ENCODE peak calls at places on chromosomes 16 and 17, in seven cellular contexts. One of them, this sample, is unnamed.

GRCh38 chr17:59669411-59669810 is 37.8 kb downstream of the PTRH2 start:
- DNase-seq in fibroblast of pulmonary artery: no peak
- DNase-seq in endothelial cell: no peak
- DNase-seq in Caco-2: no peak
- DNase-seq in ascending aorta: no peak
- DNase-seq in nephron progenitor cell: no peak
- DNase-seq in lower leg skin: no peak
- DNase-seq in this sample: no peak

GRCh38 chr17:5291683-5292082 is 9.6 kb downstream of the RABEP1 start:
- DNase-seq in fibroblast of pulmonary artery: no peak
- DNase-seq in endothelial cell: no peak
- DNase-seq in Caco-2: no peak
- DNase-seq in ascending aorta: no peak
- DNase-seq in nephron progenitor cell: no peak
- DNase-seq in lower leg skin: no peak
- DNase-seq in this sample: no peak

GRCh38 chr17:55852734-55853133 is 101.9 kb downstream of the PCTP start:
- DNase-seq in fibroblast of pulmonary artery: no peak
- DNase-seq in endothelial cell: no peak
- DNase-seq in Caco-2: no peak
- DNase-seq in ascending aorta: no peak
- DNase-seq in nephron progenitor cell: no peak
- DNase-seq in lower leg skin: no peak
- DNase-seq in this sample: no peak

GRCh38 chr17:2549392-2550211 is 37.9 kb upstream of the METTL16 start:
- DNase-seq in fibroblast of pulmonary artery: no peak
- DNase-seq in endothelial cell: no peak
- DNase-seq in Caco-2: no peak
- DNase-seq in ascending aorta: no peak
- DNase-seq in nephron progenitor cell: no peak
- DNase-seq in lower leg skin: no peak
- DNase-seq in this sample: no peak

GRCh38 chr17:46866325-46866724 is 14.9 kb downstream of the WNT9B start:
- DNase-seq in fibroblast of pulmonary artery: no peak
- DNase-seq in endothelial cell: no peak
- DNase-seq in Caco-2: no peak
- DNase-seq in ascending aorta: no peak
- DNase-seq in nephron progenitor cell: no peak
- DNase-seq in lower leg skin: no peak
- DNase-seq in this sample: no peak

GRCh38 chr16:8257561-8257960 is 332.8 kb downstream of the TMEM114 start:
- DNase-seq in fibroblast of pulmonary artery: no peak
- DNase-seq in endothelial cell: no peak
- DNase-seq in Caco-2: no peak
- DNase-seq in ascending aorta: no peak
- DNase-seq in nephron progenitor cell: no peak
- DNase-seq in lower leg skin: no peak
- DNase-seq in this sample: no peak

GRCh38 chr17:81256616-81257015 is 17.5 kb downstream of the NDUFAF8 start:
- DNase-seq in fibroblast of pulmonary artery: peak; percentile 42
- DNase-seq in endothelial cell: no peak
- DNase-seq in Caco-2: no peak
- DNase-seq in ascending aorta: no peak
- DNase-seq in nephron progenitor cell: no peak
- DNase-seq in lower leg skin: no peak
- DNase-seq in this sample: no peak

GRCh38 chr17:76003915-76004314 is 3.3 kb downstream of the CDK3 start:
- DNase-seq in fibroblast of pulmonary artery: no peak
- DNase-seq in endothelial cell: no peak
- DNase-seq in Caco-2: no peak
- DNase-seq in ascending aorta: no peak
- DNase-seq in nephron progenitor cell: no peak
- DNase-seq in lower leg skin: no peak
- DNase-seq in this sample: no peak

GRCh38 chr17:79798296-79799173 is 1.7 kb upstream of the CBX8 start:
- DNase-seq in fibroblast of pulmonary artery: no peak
- DNase-seq in endothelial cell: no peak
- DNase-seq in Caco-2: no peak
- DNase-seq in ascending aorta: no peak
- DNase-seq in nephron progenitor cell: peak; percentile 53
- DNase-seq in lower leg skin: no peak
- DNase-seq in this sample: no peak

GRCh38 chr17:81476097-81476496 is 36.5 kb downstream of the ACTG1 start:
- DNase-seq in fibroblast of pulmonary artery: no peak
- DNase-seq in endothelial cell: no peak
- DNase-seq in Caco-2: no peak
- DNase-seq in ascending aorta: no peak
- DNase-seq in nephron progenitor cell: no peak
- DNase-seq in lower leg skin: no peak
- DNase-seq in this sample: no peak

GRCh38 chr17:44878627-44879221 is 20.5 kb downstream of the EFTUD2 start:
- DNase-seq in fibroblast of pulmonary artery: peak; percentile 58
- DNase-seq in endothelial cell: peak; percentile 23
- DNase-seq in Caco-2: no peak
- DNase-seq in ascending aorta: no peak
- DNase-seq in nephron progenitor cell: peak; percentile 23
- DNase-seq in lower leg skin: no peak
- DNase-seq in this sample: no peak

GRCh38 chr17:58756246-58757161 is 850 bp downstream of the PPM1E start:
- DNase-seq in fibroblast of pulmonary artery: peak; percentile 4
- DNase-seq in endothelial cell: peak; percentile 11
- DNase-seq in Caco-2: no peak
- DNase-seq in ascending aorta: no peak
- DNase-seq in nephron progenitor cell: peak; percentile 62
- DNase-seq in lower leg skin: no peak
- DNase-seq in this sample: no peak

GRCh38 chr16:3484328-3485096 is 10.8 kb downstream of the C16orf90 start:
- DNase-seq in fibroblast of pulmonary artery: no peak
- DNase-seq in endothelial cell: no peak
- DNase-seq in Caco-2: no peak
- DNase-seq in ascending aorta: no peak
- DNase-seq in nephron progenitor cell: no peak
- DNase-seq in lower leg skin: no peak
- DNase-seq in this sample: no peak

GRCh38 chr16:49701867-49702494 is 153.9 kb downstream of the ZNF423 start:
- DNase-seq in fibroblast of pulmonary artery: peak; percentile 71
- DNase-seq in endothelial cell: no peak
- DNase-seq in Caco-2: no peak
- DNase-seq in ascending aorta: peak; percentile 80
- DNase-seq in nephron progenitor cell: peak; percentile 67
- DNase-seq in lower leg skin: peak; percentile 91
- DNase-seq in this sample: peak; percentile 27

GRCh38 chr16:78488461-78488860 is 389.0 kb downstream of the WWOX start:
- DNase-seq in fibroblast of pulmonary artery: no peak
- DNase-seq in endothelial cell: no peak
- DNase-seq in Caco-2: no peak
- DNase-seq in ascending aorta: no peak
- DNase-seq in nephron progenitor cell: no peak
- DNase-seq in lower leg skin: no peak
- DNase-seq in this sample: no peak

DNA sequence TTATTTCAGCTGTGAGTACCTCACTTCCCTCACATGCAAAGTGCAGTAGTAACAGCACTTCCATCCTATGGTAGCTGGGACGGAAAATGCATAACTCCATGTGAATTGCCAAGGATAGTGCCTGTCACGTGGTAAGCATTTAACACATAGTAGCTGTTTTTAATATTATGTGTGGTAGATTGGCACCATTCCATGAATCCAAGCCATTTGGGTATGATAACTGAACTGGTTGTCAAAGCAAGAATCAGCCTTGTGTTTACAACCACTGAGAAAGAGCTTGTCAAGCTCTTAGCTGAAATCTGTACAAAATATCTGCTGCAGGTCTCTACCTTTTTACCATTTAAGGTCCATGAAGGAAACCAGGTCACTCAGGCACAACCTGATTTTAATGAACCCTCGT is 345.8 kb downstream of the CDH13 start:
- DNase-seq in fibroblast of pulmonary artery: no peak
- DNase-seq in endothelial cell: no peak
- DNase-seq in Caco-2: no peak
- DNase-seq in ascending aorta: no peak
- DNase-seq in nephron progenitor cell: no peak
- DNase-seq in lower leg skin: no peak
- DNase-seq in this sample: no peak
- TF ChIP-seq CTCF in fibroblast of pulmonary artery: no peak
- TF ChIP-seq CTCF in endothelial cell: no peak
- TF ChIP-seq CTCF in Caco-2: no peak
- TF ChIP-seq CTCF in ascending aorta: no peak
- TF ChIP-seq CTCF in nephron progenitor cell: no peak
- TF ChIP-seq CTCF in lower leg skin: no peak
- TF ChIP-seq CTCF in this sample: no peak

DNA sequence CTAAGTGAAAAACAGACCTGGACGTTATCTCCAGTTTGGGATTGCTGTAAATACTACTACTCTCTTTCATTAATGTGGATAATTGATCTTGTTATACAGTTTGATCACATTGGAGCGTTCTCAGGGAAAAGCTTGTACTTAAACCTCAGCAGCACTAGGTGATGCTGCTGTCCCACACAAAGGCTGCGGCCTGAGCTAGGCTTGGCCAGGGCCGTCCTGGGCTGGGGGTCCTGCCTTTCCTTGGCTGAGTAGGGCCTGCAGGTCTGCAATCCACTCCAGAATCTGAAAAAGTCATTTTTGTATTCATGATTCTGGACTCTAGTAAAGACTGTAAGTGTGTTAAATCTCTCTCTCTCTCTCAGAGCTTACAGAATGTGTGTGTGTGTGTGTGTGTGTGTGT is 23.7 kb upstream of the PMFBP1 start:
- DNase-seq in fibroblast of pulmonary artery: no peak
- DNase-seq in endothelial cell: peak; percentile 26
- DNase-seq in Caco-2: no peak
- DNase-seq in ascending aorta: no peak
- DNase-seq in nephron progenitor cell: peak; percentile 30
- DNase-seq in lower leg skin: no peak
- DNase-seq in this sample: no peak
- TF ChIP-seq CTCF in fibroblast of pulmonary artery: peak; percentile 7
- TF ChIP-seq CTCF in endothelial cell: no peak
- TF ChIP-seq CTCF in Caco-2: peak; percentile 60
- TF ChIP-seq CTCF in ascending aorta: no peak
- TF ChIP-seq CTCF in nephron progenitor cell: peak; percentile 36
- TF ChIP-seq CTCF in lower leg skin: no peak
- TF ChIP-seq CTCF in this sample: no peak

GRCh38 chr17:63185420-63185819 is 219.4 kb downstream of the TANC2 start:
- DNase-seq in fibroblast of pulmonary artery: peak; percentile 7
- DNase-seq in endothelial cell: no peak
- DNase-seq in Caco-2: no peak
- DNase-seq in ascending aorta: no peak
- DNase-seq in nephron progenitor cell: no peak
- DNase-seq in lower leg skin: no peak
- DNase-seq in this sample: no peak
- TF ChIP-seq CTCF in fibroblast of pulmonary artery: no peak
- TF ChIP-seq CTCF in endothelial cell: no peak
- TF ChIP-seq CTCF in Caco-2: no peak
- TF ChIP-seq CTCF in ascending aorta: no peak
- TF ChIP-seq CTCF in nephron progenitor cell: no peak
- TF ChIP-seq CTCF in lower leg skin: no peak
- TF ChIP-seq CTCF in this sample: no peak

DNA sequence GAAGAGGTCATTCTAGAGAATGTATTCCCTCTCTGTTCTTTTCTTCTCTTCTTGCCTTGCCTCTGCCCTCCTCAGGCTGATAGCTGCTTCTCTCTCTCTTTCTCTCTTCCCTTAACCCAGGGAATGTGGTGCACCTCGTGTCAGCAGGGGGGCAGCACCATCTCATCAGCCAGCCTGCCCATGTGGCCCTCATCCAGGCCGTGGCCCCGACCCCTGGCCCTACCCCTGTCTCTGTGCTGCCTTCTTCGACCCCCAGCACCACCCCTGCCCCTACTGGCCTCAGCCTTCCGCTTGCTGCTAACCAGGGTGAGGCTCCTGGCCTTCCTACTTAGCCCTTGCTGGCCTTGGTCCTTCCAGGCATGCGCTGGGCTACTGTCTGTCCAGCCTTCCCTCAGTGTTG is 23.5 kb downstream of the SRCAP start:
- DNase-seq in fibroblast of pulmonary artery: no peak
- DNase-seq in endothelial cell: no peak
- DNase-seq in Caco-2: no peak
- DNase-seq in ascending aorta: no peak
- DNase-seq in nephron progenitor cell: no peak
- DNase-seq in lower leg skin: no peak
- DNase-seq in this sample: no peak
- TF ChIP-seq CTCF in fibroblast of pulmonary artery: no peak
- TF ChIP-seq CTCF in endothelial cell: no peak
- TF ChIP-seq CTCF in Caco-2: no peak
- TF ChIP-seq CTCF in ascending aorta: no peak
- TF ChIP-seq CTCF in nephron progenitor cell: no peak
- TF ChIP-seq CTCF in lower leg skin: no peak
- TF ChIP-seq CTCF in this sample: no peak

GRCh38 chr17:37743875-37744632 is 805 bp downstream of the HNF1B start:
- DNase-seq in fibroblast of pulmonary artery: no peak
- DNase-seq in endothelial cell: peak; percentile 22
- DNase-seq in Caco-2: peak; percentile 75
- DNase-seq in ascending aorta: no peak
- DNase-seq in nephron progenitor cell: peak; percentile 57
- DNase-seq in lower leg skin: no peak
- DNase-seq in this sample: no peak

GRCh38 chr17:37742114-37742761 is 2.6 kb downstream of the HNF1B start:
- DNase-seq in fibroblast of pulmonary artery: no peak
- DNase-seq in endothelial cell: peak; percentile 33
- DNase-seq in Caco-2: peak; percentile 56
- DNase-seq in ascending aorta: no peak
- DNase-seq in nephron progenitor cell: peak; percentile 49
- DNase-seq in lower leg skin: peak; percentile 82
- DNase-seq in this sample: no peak

GRCh38 chr17:37741334-37742113 is 3.3 kb downstream of the HNF1B start:
- DNase-seq in fibroblast of pulmonary artery: no peak
- DNase-seq in endothelial cell: no peak
- DNase-seq in Caco-2: no peak
- DNase-seq in ascending aorta: no peak
- DNase-seq in nephron progenitor cell: no peak
- DNase-seq in lower leg skin: no peak
- DNase-seq in this sample: no peak

GRCh38 chr17:37743612-37743874 is 1.3 kb downstream of the HNF1B start:
- DNase-seq in fibroblast of pulmonary artery: no peak
- DNase-seq in endothelial cell: peak; percentile 30
- DNase-seq in Caco-2: peak; percentile 88
- DNase-seq in ascending aorta: no peak
- DNase-seq in nephron progenitor cell: peak; percentile 58
- DNase-seq in lower leg skin: no peak
- DNase-seq in this sample: no peak

GRCh38 chr17:37742762-37743611 is 1.9 kb downstream of the HNF1B start:
- DNase-seq in fibroblast of pulmonary artery: no peak
- DNase-seq in endothelial cell: peak; percentile 23
- DNase-seq in Caco-2: peak; percentile 75
- DNase-seq in ascending aorta: no peak
- DNase-seq in nephron progenitor cell: peak; percentile 34
- DNase-seq in lower leg skin: no peak
- DNase-seq in this sample: no peak
- TF ChIP-seq CTCF in fibroblast of pulmonary artery: no peak
- TF ChIP-seq CTCF in endothelial cell: no peak
- TF ChIP-seq CTCF in Caco-2: no peak
- TF ChIP-seq CTCF in ascending aorta: no peak
- TF ChIP-seq CTCF in nephron progenitor cell: no peak
- TF ChIP-seq CTCF in lower leg skin: no peak
- TF ChIP-seq CTCF in this sample: no peak